ENCODE peak calls at places on chromosomes 6 and 20, in nine cellular contexts. Y is spleen, G is transverse colon, O is A549, U is K562, L is right lobe of liver, F is tibial nerve, A is body of pancreas, B is esophagus squamous epithelium. S is an unnamed sample.

GRCh38 chr6:149860513-149860833 is 3.7 kb downstream of the LRP11 start:
- DNase-seq in Y (no peak), G (no peak), O (no peak), U (no peak), L (no peak), F (no peak), A (no peak), B (no peak), S (no peak)

GRCh38 chr6:83352413-83352812 is 78.4 kb downstream of the ME1 start:
- DNase-seq in Y (no peak), G (no peak), O (no peak), U (no peak), L (no peak), F (no peak), A (no peak), B (no peak), S (no peak)

GRCh38 chr20:33851842-33852466 is 40.8 kb downstream of the CHMP4B start:
- DNase-seq in Y (peak), G (no peak), O (no peak), U (no peak), L (no peak), F (no peak), A (no peak), B (no peak), S (no peak)

GRCh38 chr6:153103256-153103655 is 27.8 kb downstream of the RGS17 start:
- DNase-seq in Y (no peak), G (no peak), O (no peak), U (no peak), L (no peak), F (no peak), A (no peak), B (no peak), S (no peak)

GRCh38 chr20:62202676-62203377 is 17.3 kb downstream of the HRH3 start:
- DNase-seq in Y (peak), G (no peak), O (no peak), U (no peak), L (no peak), F (no peak), A (no peak), B (no peak), S (no peak)

GRCh38 chr20:21101453-21102251 is 4.5 kb downstream of the LINC00237 start:
- DNase-seq in Y (peak), G (no peak), O (no peak), U (no peak), L (no peak), F (no peak), A (no peak), B (no peak), S (no peak)

GRCh38 chr6:43627008-43627825 is 1.8 kb downstream of the GTPBP2 start:
- DNase-seq in Y (no peak), G (peak), O (peak), U (peak), L (peak), F (peak), A (peak), B (no peak), S (peak)

GRCh38 chr6:167031082-167031709 is 32.0 kb downstream of the CEP43 start:
- DNase-seq in Y (no peak), G (no peak), O (no peak), U (no peak), L (no peak), F (no peak), A (no peak), B (no peak), S (no peak)

GRCh38 chr6:136641166-136641565 is 90.9 kb upstream of the MAP7 start:
- DNase-seq in Y (no peak), G (no peak), O (no peak), U (no peak), L (no peak), F (no peak), A (no peak), B (no peak), S (no peak)

GRCh38 chr20:37396520-37397075 is 50.7 kb downstream of the SRC start:
- DNase-seq in Y (no peak), G (no peak), O (no peak), U (peak), L (no peak), F (no peak), A (no peak), B (no peak), S (no peak)

GRCh38 chr20:18380908-18381529 is 85.8 kb downstream of the DZANK1 start:
- DNase-seq in Y (no peak), G (no peak), O (no peak), U (no peak), L (no peak), F (no peak), A (no peak), B (no peak), S (no peak)

GRCh38 chr20:61073376-61073775 is 178.7 kb upstream of the CDH4 start:
- DNase-seq in Y (no peak), G (no peak), O (no peak), U (no peak), L (no peak), F (no peak), A (no peak), B (no peak), S (no peak)

GRCh38 chr6:44275749-44276648 is 5.7 kb downstream of the TMEM151B start:
- DNase-seq in Y (no peak), G (no peak), O (no peak), U (peak), L (no peak), F (no peak), A (no peak), B (no peak), S (no peak)

GRCh38 chr20:4554346-4554745 is 167.4 kb upstream of the PRND start:
- DNase-seq in Y (no peak), G (no peak), O (no peak), U (no peak), L (no peak), F (no peak), A (no peak), B (no peak), S (no peak)

GRCh38 chr20:22924036-22924737 is 110.9 kb upstream of the SSTR4 start:
- DNase-seq in Y (no peak), G (no peak), O (no peak), U (peak), L (no peak), F (no peak), A (no peak), B (no peak), S (no peak)

GRCh38 chr6:70371454-70372105 is 41.7 kb upstream of the FAM135A start:
- DNase-seq in Y (no peak), G (no peak), O (peak), U (peak), L (no peak), F (no peak), A (no peak), B (no peak), S (no peak)

GRCh38 chr20:50429412-50429811 is 80.8 kb upstream of the PTPN1 start:
- DNase-seq in Y (no peak), G (no peak), O (no peak), U (no peak), L (no peak), F (no peak), A (no peak), B (no peak), S (no peak)

GRCh38 chr20:58418949-58419748 is 30.1 kb downstream of the VAPB start:
- DNase-seq in Y (no peak), G (no peak), O (no peak), U (no peak), L (no peak), F (no peak), A (no peak), B (no peak), S (no peak)

GRCh38 chr6:117482240-117483003 is at the start of gene DCBLD1:
- DNase-seq in Y (peak), G (peak), O (peak), U (peak), L (peak), F (no peak), A (peak), B (peak), S (peak)

DNA sequence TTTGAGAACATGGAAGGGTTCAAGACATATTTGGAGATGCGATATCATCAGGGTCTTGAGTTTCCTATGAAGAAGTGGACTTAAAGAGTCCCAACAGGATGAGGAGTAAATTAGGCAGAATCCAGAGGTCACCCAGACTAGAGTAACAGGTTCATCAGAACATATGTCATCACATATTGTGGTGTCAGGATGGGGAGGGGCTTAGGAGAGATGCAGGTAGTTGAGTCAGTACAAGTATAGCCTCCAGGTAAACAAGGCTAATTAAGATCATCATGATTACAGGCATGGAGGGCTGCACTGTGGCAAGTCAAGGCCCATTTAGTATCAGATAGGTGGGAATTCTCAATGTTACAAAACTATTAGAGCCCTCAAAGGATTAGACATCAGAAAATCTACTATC is 90.1 kb upstream of the PAK5 start:
- DNase-seq in Y (no peak), G (no peak), O (no peak), U (no peak), L (no peak), F (no peak), A (no peak), B (no peak), S (no peak)
- TF ChIP-seq POLR2A in Y (no peak), G (no peak), O (no peak), U (no peak), L (no peak), F (no peak), A (no peak), B (no peak), S (no peak)

GRCh38 chr6:21596379-21597242 is 3.1 kb downstream of the SOX4 start:
- DNase-seq in Y (peak), G (peak), O (peak), U (no peak), L (no peak), F (peak), A (peak), B (no peak), S (peak)
- TF ChIP-seq CTCF in Y (no peak), G (peak), O (peak), U (peak), L (peak), F (peak), A (peak), B (peak), S (peak)

DNA sequence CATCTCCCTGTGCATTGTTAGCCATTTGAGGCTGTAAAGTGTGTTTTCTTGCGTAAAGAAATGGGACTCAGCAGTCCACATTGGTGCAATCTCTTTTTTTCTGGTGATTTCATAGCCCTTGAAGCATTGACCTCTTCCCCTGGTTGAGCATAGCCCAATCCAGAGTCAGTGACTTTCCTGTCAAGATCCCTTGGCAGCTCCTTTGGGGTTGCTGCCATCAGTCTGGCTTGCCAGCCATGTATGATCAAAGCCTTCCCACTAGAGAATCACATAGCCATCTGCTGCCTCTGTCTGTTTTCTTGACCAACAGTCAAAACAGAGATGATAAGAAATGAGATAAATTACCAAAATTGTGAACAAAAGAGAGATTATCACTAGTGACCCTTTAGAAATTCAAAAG is 19.6 kb downstream of the HLA-A start:
- DNase-seq in Y (no peak), G (no peak), O (no peak), U (no peak), L (no peak), F (no peak), A (no peak), B (no peak), S (no peak)
- TF ChIP-seq POLR2A in Y (no peak), G (no peak), O (no peak), U (no peak), L (no peak), F (no peak), A (no peak), B (no peak), S (no peak)

GRCh38 chr6:4057036-4057435 is 21.9 kb downstream of the FAM217A start:
- DNase-seq in Y (no peak), G (no peak), O (no peak), U (no peak), L (no peak), F (no peak), A (no peak), B (no peak), S (no peak)

GRCh38 chr6:4055420-4056041 is 23.4 kb downstream of the FAM217A start:
- DNase-seq in Y (no peak), G (peak), O (peak), U (peak), L (no peak), F (peak), A (peak), B (no peak), S (peak)

DNA sequence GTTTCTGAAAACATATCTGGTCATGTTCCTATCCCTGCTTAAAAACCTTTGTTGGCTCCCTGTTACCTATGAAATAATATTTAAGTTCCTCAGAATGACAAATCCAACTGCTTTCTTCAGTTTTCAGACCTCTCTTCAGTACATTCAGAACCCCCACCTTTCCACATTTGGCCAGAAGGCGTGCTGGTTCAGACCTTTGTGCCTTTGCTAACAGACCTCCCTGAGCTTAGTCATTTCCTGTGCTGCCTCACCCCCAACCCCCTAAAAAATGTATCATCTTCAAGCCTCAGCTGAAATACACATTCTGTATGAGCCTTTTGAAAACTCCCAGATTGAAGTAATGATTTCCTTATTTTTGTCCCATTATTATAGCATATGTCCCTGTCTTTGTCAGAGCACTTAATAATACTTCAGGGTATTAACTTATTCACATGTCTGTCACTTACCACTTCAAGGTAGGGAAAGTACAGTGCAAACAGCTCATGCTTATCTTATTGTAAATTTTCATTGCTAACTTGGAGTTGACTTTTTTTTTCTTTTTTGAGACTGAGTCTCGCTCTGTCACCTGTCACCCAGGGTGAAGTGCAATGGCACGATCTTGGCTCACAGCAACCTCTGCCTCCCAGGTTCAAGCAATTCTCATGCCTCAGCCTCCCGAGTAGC is 19.7 kb downstream of the FAM217A start:
- DNase-seq in Y (no peak), G (no peak), O (peak), U (peak), L (no peak), F (no peak), A (no peak), B (no peak), S (no peak)
- TF ChIP-seq CTCF in Y (no peak), G (no peak), O (no peak), U (no peak), L (no peak), F (no peak), A (no peak), B (peak), S (no peak)

GRCh38 chr6:27894839-27895762 is 17.1 kb downstream of the OR2B2 start:
- DNase-seq in Y (no peak), G (peak), O (peak), U (peak), L (peak), F (peak), A (peak), B (no peak), S (peak)
- TF ChIP-seq POLR2A in Y (no peak), G (peak), O (no peak), U (peak), L (peak), F (no peak), A (no peak), B (peak), S (peak)

GRCh38 chr6:35969676-35970075 is 48.8 kb upstream of the SRPK1 start:
- DNase-seq in Y (no peak), G (no peak), O (no peak), U (no peak), L (no peak), F (no peak), A (no peak), B (no peak), S (no peak)

GRCh38 chr6:35970181-35970580 is 49.3 kb upstream of the SRPK1 start:
- DNase-seq in Y (no peak), G (no peak), O (no peak), U (no peak), L (peak), F (no peak), A (no peak), B (no peak), S (no peak)

GRCh38 chr6:35977308-35977707 is 47.1 kb downstream of the SLC26A8 start:
- DNase-seq in Y (no peak), G (no peak), O (no peak), U (no peak), L (peak), F (no peak), A (no peak), B (no peak), S (no peak)

GRCh38 chr6:35973670-35974222 is 50.7 kb downstream of the SLC26A8 start:
- DNase-seq in Y (no peak), G (peak), O (no peak), U (peak), L (peak), F (no peak), A (no peak), B (no peak), S (no peak)

GRCh38 chr6:35972471-35972985 is 51.6 kb upstream of the SRPK1 start:
- DNase-seq in Y (no peak), G (no peak), O (peak), U (no peak), L (peak), F (no peak), A (no peak), B (no peak), S (no peak)
- TF ChIP-seq CTCF in Y (no peak), G (no peak), O (no peak), U (peak), L (no peak), F (no peak), A (no peak), B (no peak), S (no peak)

GRCh38 chr6:29887819-29888581 is 54.3 kb upstream of the HLA-A start:
- DNase-seq in Y (peak), G (peak), O (no peak), U (no peak), L (peak), F (peak), A (peak), B (no peak), S (peak)
- TF ChIP-seq POLR2A in Y (no peak), G (peak), O (no peak), U (no peak), L (peak), F (no peak), A (peak), B (peak), S (no peak)

GRCh38 chr6:105835373-105835772 is 250.8 kb upstream of the PRDM1 start:
- DNase-seq in Y (no peak), G (peak), O (peak), U (peak), L (no peak), F (no peak), A (no peak), B (no peak), S (no peak)
- TF ChIP-seq CTCF in Y (no peak), G (peak), O (no peak), U (peak), L (no peak), F (peak), A (no peak), B (peak), S (no peak)

GRCh38 chr6:107670792-107671199 is 153.3 kb downstream of the SCML4 start:
- DNase-seq in Y (peak), G (peak), O (no peak), U (no peak), L (peak), F (peak), A (peak), B (no peak), S (no peak)

GRCh38 chr6:107667790-107668189 is 156.3 kb downstream of the SCML4 start:
- DNase-seq in Y (no peak), G (no peak), O (no peak), U (no peak), L (no peak), F (no peak), A (no peak), B (no peak), S (no peak)

GRCh38 chr6:107665386-107665785 is 158.7 kb downstream of the SCML4 start:
- DNase-seq in Y (no peak), G (no peak), O (no peak), U (no peak), L (no peak), F (no peak), A (no peak), B (no peak), S (no peak)

GRCh38 chr6:107666084-107666981 is 157.8 kb downstream of the SCML4 start:
- DNase-seq in Y (no peak), G (no peak), O (no peak), U (no peak), L (no peak), F (no peak), A (no peak), B (no peak), S (peak)

DNA sequence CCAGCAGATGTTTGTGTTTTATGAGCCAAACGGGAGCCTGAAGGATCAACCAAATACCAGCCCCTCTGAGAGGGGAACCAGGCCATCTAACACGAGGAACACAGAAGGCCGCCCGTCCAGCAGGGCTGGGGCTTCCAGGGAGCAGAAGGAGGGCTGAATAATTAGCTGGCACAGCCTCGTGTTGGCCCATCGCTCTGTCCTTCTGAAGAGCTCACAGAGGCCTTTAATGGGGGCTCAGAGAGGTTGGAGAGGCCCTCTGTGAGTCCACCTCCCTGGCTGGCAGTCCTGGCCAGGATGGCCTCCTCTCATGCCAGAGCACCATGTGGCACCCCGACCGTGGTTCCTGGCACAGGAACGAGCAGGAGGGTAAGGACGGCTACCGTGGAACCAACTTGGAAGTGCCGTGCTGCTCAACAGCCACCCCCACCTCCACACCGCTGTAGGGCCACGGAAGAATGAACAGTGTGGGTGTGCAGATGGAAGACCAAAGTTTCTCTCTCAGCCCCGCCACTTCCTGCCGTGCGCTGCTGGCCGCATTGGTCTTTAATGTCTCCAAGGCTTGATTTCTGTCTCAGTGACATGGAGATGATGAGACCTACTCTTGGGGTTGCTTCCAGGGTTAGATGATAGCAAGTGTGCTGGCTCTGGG is 155.2 kb downstream of the SCML4 start:
- DNase-seq in Y (peak), G (no peak), O (no peak), U (no peak), L (no peak), F (no peak), A (no peak), B (no peak), S (no peak)
- TF ChIP-seq POLR2A in Y (no peak), G (no peak), O (no peak), U (no peak), L (no peak), F (no peak), A (no peak), B (no peak), S (no peak)